ENCODE peak calls at places on chromosomes 11 and 22, in ten cellular contexts. P is AG04449, C is cardiac muscle cell, Z is A549, B is NCI-H460, X is brain microvascular endothelial cell, J is tibial artery, L is GM13977, K is iris pigment epithelial cell, A is amniotic stem cell. R is an unnamed sample.

GRCh38 chr11:116162541-116163230 is 610.1 kb downstream of the BUD13 start:
- DNase-seq in P (no peak), C (no peak), J (no peak), X (no peak), K (no peak), L (no peak), B (no peak), Z (no peak), A (no peak), R (no peak)

GRCh38 chr22:32637951-32638350 is 163.3 kb downstream of the FBXO7 start:
- DNase-seq in B (no peak), K (no peak), A (no peak), Z (no peak), X (no peak), L (no peak), J (no peak), P (no peak), C (no peak), R (no peak)

GRCh38 chr11:120547871-120548681 is 36.5 kb downstream of the GRIK4 start:
- DNase-seq in C (peak), L (no peak), X (peak), B (no peak), A (peak), Z (peak), J (peak), K (peak), P (peak), R (no peak)

GRCh38 chr11:11558352-11558751 is 63.5 kb downstream of the GALNT18 start:
- DNase-seq in B (no peak), K (no peak), X (no peak), A (no peak), Z (no peak), P (no peak), J (peak), C (no peak), L (no peak), R (no peak)

GRCh38 chr11:106695506-106695905 is 322.8 kb downstream of the GUCY1A2 start:
- DNase-seq in L (no peak), P (peak), B (no peak), Z (peak), K (peak), X (peak), C (no peak), J (no peak), A (peak), R (no peak)

GRCh38 chr11:60992842-60993409 is 21.4 kb downstream of the CD6 start:
- DNase-seq in A (no peak), B (no peak), L (no peak), X (no peak), C (peak), P (no peak), Z (no peak), J (no peak), K (no peak), R (no peak)

GRCh38 chr22:35170716-35171697 is 86.3 kb upstream of the HMGXB4 start:
- DNase-seq in B (no peak), Z (no peak), A (no peak), J (no peak), P (no peak), X (no peak), C (no peak), K (no peak), L (no peak), R (no peak)

GRCh38 chr11:31687256-31687655 is 123.9 kb downstream of the PAX6 start:
- DNase-seq in L (no peak), C (no peak), Z (no peak), A (no peak), K (peak), B (no peak), X (no peak), P (no peak), J (no peak), R (no peak)

GRCh38 chr11:131499199-131499598 is 128.8 kb downstream of the NTM start:
- DNase-seq in X (no peak), C (no peak), Z (no peak), B (peak), P (no peak), A (no peak), L (no peak), K (no peak), J (no peak), R (no peak)